ENCODE peak calls at places on chromosomes 5 and 9, in seven cellular contexts. One of them, this sample, is unnamed.
A peak's percentile ranks its signal among the peaks of the same experiment; 100 is the strongest.

GRCh38 chr9:108864446-108864845 is 2.4 kb downstream of the ACTL7A start:
- DNase-seq in thoracic aorta: no peak
- DNase-seq in AG09309: no peak
- DNase-seq in AG10803: no peak
- DNase-seq in AG04449: no peak
- DNase-seq in colonic mucosa: no peak
- DNase-seq in A549: no peak
- DNase-seq in this sample: no peak

GRCh38 chr5:53438486-53439472 is 41.6 kb upstream of the FST start:
- DNase-seq in A549: no peak
- DNase-seq in thoracic aorta: no peak
- DNase-seq in colonic mucosa: no peak
- DNase-seq in AG09309: no peak
- DNase-seq in AG04449: no peak
- DNase-seq in AG10803: peak; percentile 87
- DNase-seq in this sample: peak; percentile 49

GRCh38 chr5:169778622-169779596 is 141.8 kb downstream of the DOCK2 start:
- DNase-seq in AG04449: no peak
- DNase-seq in AG09309: no peak
- DNase-seq in AG10803: no peak
- DNase-seq in colonic mucosa: no peak
- DNase-seq in thoracic aorta: no peak
- DNase-seq in A549: no peak
- DNase-seq in this sample: no peak

GRCh38 chr5:115968770-115969169 is 6.5 kb downstream of the LVRN start:
- DNase-seq in thoracic aorta: no peak
- DNase-seq in A549: no peak
- DNase-seq in AG10803: no peak
- DNase-seq in AG09309: no peak
- DNase-seq in AG04449: no peak
- DNase-seq in colonic mucosa: no peak
- DNase-seq in this sample: no peak

GRCh38 chr5:172005708-172006377 is 595 bp downstream of the FBXW11 start:
- DNase-seq in colonic mucosa: peak; percentile 50
- DNase-seq in thoracic aorta: no peak
- DNase-seq in AG10803: peak; percentile 25
- DNase-seq in AG04449: no peak
- DNase-seq in AG09309: no peak
- DNase-seq in A549: peak; percentile 25
- DNase-seq in this sample: no peak

GRCh38 chr5:24609694-24610093 is 35.1 kb downstream of the CDH10 start:
- DNase-seq in colonic mucosa: no peak
- DNase-seq in AG09309: no peak
- DNase-seq in thoracic aorta: no peak
- DNase-seq in A549: no peak
- DNase-seq in AG10803: no peak
- DNase-seq in AG04449: no peak
- DNase-seq in this sample: no peak

GRCh38 chr5:66933066-66933465 is 263.5 kb downstream of the CD180 start:
- DNase-seq in colonic mucosa: no peak
- DNase-seq in AG09309: no peak
- DNase-seq in AG10803: peak; percentile 3
- DNase-seq in A549: no peak
- DNase-seq in thoracic aorta: no peak
- DNase-seq in AG04449: peak; percentile 38
- DNase-seq in this sample: no peak

GRCh38 chr9:806285-807156 is 35.0 kb upstream of the DMRT1 start:
- DNase-seq in AG04449: no peak
- DNase-seq in colonic mucosa: no peak
- DNase-seq in A549: peak; percentile 50
- DNase-seq in AG09309: no peak
- DNase-seq in thoracic aorta: no peak
- DNase-seq in AG10803: peak; percentile 43
- DNase-seq in this sample: no peak

GRCh38 chr5:31106742-31107546 is 86.5 kb upstream of the CDH6 start:
- DNase-seq in A549: no peak
- DNase-seq in AG04449: no peak
- DNase-seq in AG10803: peak; percentile 9
- DNase-seq in colonic mucosa: no peak
- DNase-seq in AG09309: no peak
- DNase-seq in thoracic aorta: no peak
- DNase-seq in this sample: peak; percentile 39

GRCh38 chr9:136328622-136329041 is 1.3 kb downstream of the GPSM1 start:
- DNase-seq in thoracic aorta: no peak
- DNase-seq in AG10803: peak; percentile 54
- DNase-seq in AG04449: no peak
- DNase-seq in colonic mucosa: no peak
- DNase-seq in AG09309: no peak
- DNase-seq in A549: no peak
- DNase-seq in this sample: no peak

GRCh38 chr9:1261879-1262278 is 211.7 kb downstream of the DMRT2 start:
- DNase-seq in colonic mucosa: no peak
- DNase-seq in A549: no peak
- DNase-seq in AG10803: no peak
- DNase-seq in AG04449: no peak
- DNase-seq in thoracic aorta: no peak
- DNase-seq in AG09309: no peak
- DNase-seq in this sample: no peak

GRCh38 chr5:159928122-159928960 is 12.1 kb downstream of the ADRA1B start:
- DNase-seq in thoracic aorta: peak; percentile 61
- DNase-seq in A549: peak; percentile 68
- DNase-seq in AG10803: peak; percentile 84
- DNase-seq in colonic mucosa: no peak
- DNase-seq in AG09309: peak; percentile 52
- DNase-seq in AG04449: no peak
- DNase-seq in this sample: no peak

GRCh38 chr9:136902259-136902821 is 16.0 kb downstream of the TRAF2 start:
- DNase-seq in A549: peak; percentile 94
- DNase-seq in AG10803: peak; percentile 68
- DNase-seq in colonic mucosa: peak; percentile 95
- DNase-seq in AG09309: peak; percentile 24
- DNase-seq in thoracic aorta: peak; percentile 19
- DNase-seq in AG04449: peak; percentile 14
- DNase-seq in this sample: peak; percentile 54

GRCh38 chr9:136326061-136326776 is 1.1 kb upstream of the GPSM1 start:
- DNase-seq in AG10803: peak; percentile 90
- DNase-seq in A549: no peak
- DNase-seq in colonic mucosa: no peak
- DNase-seq in AG04449: peak; percentile 70
- DNase-seq in thoracic aorta: no peak
- DNase-seq in AG09309: peak; percentile 50
- DNase-seq in this sample: peak; percentile 87

GRCh38 chr9:109912726-109913460 is 132.9 kb downstream of the PALM2AKAP2 start:
- DNase-seq in colonic mucosa: no peak
- DNase-seq in thoracic aorta: no peak
- DNase-seq in AG09309: no peak
- DNase-seq in AG04449: no peak
- DNase-seq in A549: no peak
- DNase-seq in AG10803: peak; percentile 66
- DNase-seq in this sample: no peak

GRCh38 chr9:131579789-131580211 is 34.5 kb downstream of the PRRT1B start:
- DNase-seq in A549: no peak
- DNase-seq in AG04449: no peak
- DNase-seq in AG10803: no peak
- DNase-seq in colonic mucosa: no peak
- DNase-seq in thoracic aorta: no peak
- DNase-seq in AG09309: no peak
- DNase-seq in this sample: no peak

GRCh38 chr9:131578016-131578415 is 32.7 kb downstream of the PRRT1B start:
- DNase-seq in A549: no peak
- DNase-seq in AG09309: no peak
- DNase-seq in AG10803: no peak
- DNase-seq in colonic mucosa: no peak
- DNase-seq in thoracic aorta: no peak
- DNase-seq in AG04449: no peak
- DNase-seq in this sample: no peak

GRCh38 chr9:131580358-131580757 is 35.0 kb downstream of the PRRT1B start:
- DNase-seq in colonic mucosa: no peak
- DNase-seq in thoracic aorta: no peak
- DNase-seq in AG04449: no peak
- DNase-seq in A549: no peak
- DNase-seq in AG10803: no peak
- DNase-seq in AG09309: no peak
- DNase-seq in this sample: no peak

GRCh38 chr9:131577005-131578000 is 32.0 kb downstream of the PRRT1B start:
- DNase-seq in colonic mucosa: no peak
- DNase-seq in AG04449: no peak
- DNase-seq in A549: no peak
- DNase-seq in AG10803: no peak
- DNase-seq in AG09309: no peak
- DNase-seq in thoracic aorta: no peak
- DNase-seq in this sample: no peak

DNA sequence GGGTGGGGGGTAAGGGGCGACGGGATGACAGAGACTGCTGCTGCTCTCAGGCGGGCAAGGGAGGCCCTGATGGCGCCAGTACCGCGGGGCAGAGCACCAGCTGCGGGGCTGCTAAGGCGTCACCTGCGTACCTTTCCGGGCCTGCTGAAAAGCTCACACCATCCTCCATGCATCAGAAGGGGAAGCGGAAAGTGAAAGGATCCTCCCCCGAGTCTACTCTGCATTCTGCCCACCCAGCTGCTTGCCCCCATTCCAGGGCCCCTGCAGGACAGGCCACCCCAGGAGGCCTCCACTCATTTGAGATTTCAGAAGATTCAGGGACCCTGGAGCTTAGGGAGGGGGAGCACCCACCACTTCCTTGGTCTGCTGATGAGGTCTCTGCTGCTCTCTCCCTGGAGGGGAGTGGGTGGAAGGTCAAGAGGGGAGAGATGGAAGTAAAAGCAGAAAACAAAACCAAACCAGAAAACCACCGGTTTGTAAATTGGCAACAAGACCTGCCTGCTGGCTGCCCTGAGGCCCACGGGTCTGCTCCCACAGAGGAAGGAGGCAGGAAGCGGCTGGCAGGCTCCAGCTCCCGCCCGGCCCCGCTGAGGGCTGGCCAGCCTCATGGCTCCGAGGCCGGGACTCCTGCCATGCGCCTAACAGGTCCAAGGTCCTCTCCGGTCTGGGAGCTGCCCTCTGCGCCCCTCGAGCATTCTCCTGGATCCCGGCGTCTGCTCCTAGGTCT is 33.6 kb downstream of the PRRT1B start:
- DNase-seq in AG09309: no peak
- DNase-seq in AG04449: no peak
- DNase-seq in AG10803: no peak
- DNase-seq in A549: no peak
- DNase-seq in colonic mucosa: no peak
- DNase-seq in thoracic aorta: no peak
- DNase-seq in this sample: no peak
- TF ChIP-seq CTCF in AG09309: no peak
- TF ChIP-seq CTCF in AG04449: no peak
- TF ChIP-seq CTCF in AG10803: no peak
- TF ChIP-seq CTCF in A549: no peak
- TF ChIP-seq CTCF in colonic mucosa: no peak
- TF ChIP-seq CTCF in thoracic aorta: no peak
- TF ChIP-seq CTCF in this sample: no peak

GRCh38 chr9:133456409-133456808 is 3.4 kb upstream of the CACFD1 start:
- DNase-seq in AG10803: no peak
- DNase-seq in colonic mucosa: no peak
- DNase-seq in AG04449: no peak
- DNase-seq in AG09309: no peak
- DNase-seq in thoracic aorta: no peak
- DNase-seq in A549: peak; percentile 44
- DNase-seq in this sample: no peak
- TF ChIP-seq CTCF in AG10803: no peak
- TF ChIP-seq CTCF in colonic mucosa: no peak
- TF ChIP-seq CTCF in AG04449: peak; percentile 11
- TF ChIP-seq CTCF in AG09309: no peak
- TF ChIP-seq CTCF in thoracic aorta: no peak
- TF ChIP-seq CTCF in A549: no peak
- TF ChIP-seq CTCF in this sample: no peak

DNA sequence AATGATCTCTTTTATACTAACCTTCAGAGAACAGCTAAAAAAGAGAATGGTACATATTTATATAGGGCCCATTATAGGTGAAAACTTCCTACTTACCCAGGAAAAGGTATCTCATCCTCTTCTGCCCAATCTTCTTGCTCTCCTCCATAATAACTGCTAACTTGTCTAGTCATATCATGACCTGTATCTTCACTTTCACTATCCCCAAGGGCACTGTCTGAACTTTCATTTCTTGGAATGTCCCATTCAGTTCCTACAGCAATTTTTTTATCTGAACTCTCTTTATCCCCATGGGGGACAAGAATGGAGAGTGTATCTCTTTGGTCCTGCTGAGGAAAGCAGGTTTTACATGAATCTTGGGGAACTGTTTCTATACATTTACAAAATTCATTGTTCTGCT is 36.4 kb upstream of the RAPGEF6 start:
- DNase-seq in colonic mucosa: no peak
- DNase-seq in AG10803: no peak
- DNase-seq in AG04449: no peak
- DNase-seq in A549: no peak
- DNase-seq in AG09309: no peak
- DNase-seq in thoracic aorta: no peak
- DNase-seq in this sample: no peak
- TF ChIP-seq CTCF in colonic mucosa: no peak
- TF ChIP-seq CTCF in AG10803: no peak
- TF ChIP-seq CTCF in AG04449: no peak
- TF ChIP-seq CTCF in A549: no peak
- TF ChIP-seq CTCF in AG09309: no peak
- TF ChIP-seq CTCF in thoracic aorta: no peak
- TF ChIP-seq CTCF in this sample: no peak

GRCh38 chr5:59473611-59474010 is 419.9 kb downstream of the PDE4D start:
- DNase-seq in AG10803: no peak
- DNase-seq in thoracic aorta: no peak
- DNase-seq in AG09309: no peak
- DNase-seq in AG04449: no peak
- DNase-seq in A549: no peak
- DNase-seq in colonic mucosa: no peak
- DNase-seq in this sample: no peak
- TF ChIP-seq CTCF in AG10803: no peak
- TF ChIP-seq CTCF in thoracic aorta: no peak
- TF ChIP-seq CTCF in AG09309: no peak
- TF ChIP-seq CTCF in AG04449: no peak
- TF ChIP-seq CTCF in A549: no peak
- TF ChIP-seq CTCF in colonic mucosa: no peak
- TF ChIP-seq CTCF in this sample: no peak

GRCh38 chr9:107471562-107471961 is 18.0 kb downstream of the KLF4 start:
- DNase-seq in AG04449: no peak
- DNase-seq in A549: no peak
- DNase-seq in thoracic aorta: no peak
- DNase-seq in colonic mucosa: no peak
- DNase-seq in AG10803: no peak
- DNase-seq in AG09309: no peak
- DNase-seq in this sample: no peak

GRCh38 chr9:107462691-107463090 is 26.9 kb downstream of the KLF4 start:
- DNase-seq in A549: no peak
- DNase-seq in colonic mucosa: no peak
- DNase-seq in thoracic aorta: no peak
- DNase-seq in AG10803: peak; percentile 56
- DNase-seq in AG04449: no peak
- DNase-seq in AG09309: no peak
- DNase-seq in this sample: no peak

GRCh38 chr9:107467416-107467815 is 22.2 kb downstream of the KLF4 start:
- DNase-seq in AG10803: no peak
- DNase-seq in AG09309: no peak
- DNase-seq in A549: no peak
- DNase-seq in AG04449: no peak
- DNase-seq in thoracic aorta: no peak
- DNase-seq in colonic mucosa: no peak
- DNase-seq in this sample: no peak

GRCh38 chr9:107460153-107461023 is 29.2 kb downstream of the KLF4 start:
- DNase-seq in thoracic aorta: no peak
- DNase-seq in AG09309: no peak
- DNase-seq in colonic mucosa: no peak
- DNase-seq in AG04449: no peak
- DNase-seq in AG10803: no peak
- DNase-seq in A549: no peak
- DNase-seq in this sample: no peak

GRCh38 chr9:107465467-107466451 is 23.8 kb downstream of the KLF4 start:
- DNase-seq in A549: peak; percentile 50
- DNase-seq in AG10803: peak; percentile 58
- DNase-seq in thoracic aorta: peak; percentile 34
- DNase-seq in AG04449: no peak
- DNase-seq in AG09309: no peak
- DNase-seq in colonic mucosa: peak; percentile 75
- DNase-seq in this sample: no peak
- TF ChIP-seq CTCF in A549: peak; percentile 92
- TF ChIP-seq CTCF in AG10803: peak; percentile 55
- TF ChIP-seq CTCF in thoracic aorta: peak; percentile 88
- TF ChIP-seq CTCF in AG04449: peak; percentile 77
- TF ChIP-seq CTCF in AG09309: peak; percentile 55
- TF ChIP-seq CTCF in colonic mucosa: peak; percentile 87
- TF ChIP-seq CTCF in this sample: peak; percentile 60

This sample was measured in AG09319.